ENCODE peak calls at places on chromosomes 5 and 9, in ten cellular contexts. J is GM12891; I is cerebellar nuclear complex; K is stimulated activated CD4-positive, alpha-beta T cell treated with anti-CD3 and anti-CD28 coated beads, Interleukin-2, amount 100 ng/mL, for 48 hours; C is RWPE2; S is Jurkat, Clone E6-1; Z is DND-41; G is NCI-H1417 treated with DMSO at 0.1 percent for 48 hours; W is activated gamma-delta T cell treated with Interleukin-2 at 50 U/mL for 16 hours; D is effector memory CD4-positive, alpha-beta T cell. U is an unnamed sample.

GRCh38 chr5:73061593-73061992 is 58.8 kb upstream of the TMEM171 start:
- DNase-seq in J (no peak), I (no peak), K (no peak), C (no peak), S (no peak), Z (no peak), G (no peak), W (no peak), D (no peak), U (no peak)

GRCh38 chr9:87850405-87850804 is 32.3 kb upstream of the SPATA31E1 start:
- DNase-seq in J (no peak), I (no peak), K (no peak), C (no peak), S (no peak), Z (no peak), G (no peak), W (no peak), D (no peak), U (no peak)

GRCh38 chr9:136587145-136587943 is 41.5 kb upstream of the NOTCH1 start:
- DNase-seq in J (no peak), I (no peak), K (no peak), C (no peak), S (no peak), Z (peak; percentile 88), G (no peak), W (no peak), D (no peak), U (no peak)

GRCh38 chr9:128242828-128243485 is 32.9 kb downstream of the GOLGA2 start:
- DNase-seq in J (no peak), I (no peak), K (no peak), C (no peak), S (no peak), Z (no peak), G (no peak), W (no peak), D (no peak), U (no peak)

GRCh38 chr5:11609570-11610322 is 294.5 kb downstream of the CTNND2 start:
- DNase-seq in J (no peak), I (no peak), K (no peak), C (no peak), S (no peak), Z (no peak), G (no peak), W (no peak), D (no peak), U (no peak)

GRCh38 chr9:127949827-127950512 is 12.3 kb upstream of the DPM2 start:
- DNase-seq in J (no peak), I (no peak), K (no peak), C (no peak), S (no peak), Z (no peak), G (no peak), W (no peak), D (no peak), U (no peak)

GRCh38 chr5:139392678-139393496 is 2.0 kb downstream of the PROB1 start:
- DNase-seq in J (peak; percentile 89), I (no peak), K (peak; percentile 74), C (no peak), S (peak; percentile 78), Z (peak; percentile 91), G (no peak), W (peak; percentile 75), D (peak; percentile 59), U (peak; percentile 82)

GRCh38 chr5:120152472-120152871 is 311.6 kb upstream of the PRR16 start:
- DNase-seq in J (no peak), I (no peak), K (no peak), C (no peak), S (no peak), Z (no peak), G (no peak), W (no peak), D (no peak), U (no peak)

GRCh38 chr5:37787742-37788141 is 52.1 kb downstream of the GDNF start:
- DNase-seq in J (no peak), I (no peak), K (no peak), C (no peak), S (no peak), Z (no peak), G (no peak), W (no peak), D (no peak), U (no peak)

GRCh38 chr9:108486791-108487190 is 369.0 kb downstream of the ACTL7B start:
- DNase-seq in J (no peak), I (no peak), K (no peak), C (no peak), S (no peak), Z (no peak), G (no peak), W (no peak), D (no peak), U (no peak)

GRCh38 chr9:134575103-134575816 is 66.3 kb upstream of the COL5A1 start:
- DNase-seq in J (no peak), I (no peak), K (no peak), C (no peak), S (no peak), Z (no peak), G (no peak), W (no peak), D (no peak), U (no peak)

GRCh38 chr5:131994533-131995226 is 16.8 kb downstream of the ACSL6 start:
- DNase-seq in J (no peak), I (no peak), K (no peak), C (no peak), S (no peak), Z (peak; percentile 21), G (no peak), W (no peak), D (no peak), U (no peak)

GRCh38 chr5:90054612-90055011 is 354.9 kb downstream of the CETN3 start:
- DNase-seq in J (no peak), I (no peak), K (no peak), C (no peak), S (no peak), Z (no peak), G (no peak), W (no peak), D (no peak), U (no peak)

GRCh38 chr5:135576075-135576599 is 2.7 kb downstream of the CXCL14 start:
- DNase-seq in J (no peak), I (no peak), K (no peak), C (no peak), S (no peak), Z (no peak), G (no peak), W (no peak), D (no peak), U (no peak)